ENCODE peak calls at places on chromosomes 11 and 22, in four cellular contexts. One of them, this sample, is unnamed. For H3K4me1 and H3K9me3, the result is how much of the 10 kb centered on the place peaks cover.

GRCh38 chr22:24410110-24410856 is 17.1 kb upstream of the ADORA2A start:
- DNase-seq in suprapubic skin: no peak
- DNase-seq in upper lobe of right lung: no peak
- DNase-seq in heart right ventricle: no peak
- DNase-seq in this sample: no peak

GRCh38 chr11:18633256-18634139 is 644 bp downstream of the SPTY2D1 start:
- DNase-seq in suprapubic skin: no peak
- DNase-seq in upper lobe of right lung: no peak
- DNase-seq in heart right ventricle: no peak
- DNase-seq in this sample: no peak

GRCh38 chr22:18096823-18097222 is 13.8 kb upstream of the TUBA8 start:
- DNase-seq in suprapubic skin: no peak
- DNase-seq in upper lobe of right lung: no peak
- DNase-seq in heart right ventricle: no peak
- DNase-seq in this sample: no peak

GRCh38 chr22:46297151-46297819 is 615 bp downstream of the GTSE1 start:
- DNase-seq in suprapubic skin: no peak
- DNase-seq in upper lobe of right lung: no peak
- DNase-seq in heart right ventricle: no peak
- DNase-seq in this sample: peak

GRCh38 chr22:29795663-29796062 is 28.5 kb downstream of the UQCR10 start:
- DNase-seq in suprapubic skin: no peak
- DNase-seq in upper lobe of right lung: no peak
- DNase-seq in heart right ventricle: no peak
- DNase-seq in this sample: no peak

GRCh38 chr22:43085658-43086606 is 3.3 kb downstream of the TTLL1 start:
- DNase-seq in suprapubic skin: no peak
- DNase-seq in upper lobe of right lung: no peak
- DNase-seq in heart right ventricle: peak
- DNase-seq in this sample: no peak

GRCh38 chr11:71240865-71241691 is 11.3 kb downstream of the SHANK2 start:
- DNase-seq in suprapubic skin: peak
- DNase-seq in upper lobe of right lung: peak
- DNase-seq in heart right ventricle: no peak
- DNase-seq in this sample: peak

GRCh38 chr11:62556102-62556871 is 9.7 kb upstream of the AHNAK start:
- DNase-seq in suprapubic skin: peak
- DNase-seq in upper lobe of right lung: peak
- DNase-seq in heart right ventricle: peak
- DNase-seq in this sample: peak

GRCh38 chr22:46734830-46735453 is 3.1 kb downstream of the CERK start:
- DNase-seq in suprapubic skin: no peak
- DNase-seq in upper lobe of right lung: peak
- DNase-seq in heart right ventricle: no peak
- DNase-seq in this sample: peak

GRCh38 chr22:17810570-17811116 is 36.4 kb upstream of the BID start:
- DNase-seq in suprapubic skin: no peak
- DNase-seq in upper lobe of right lung: no peak
- DNase-seq in heart right ventricle: peak
- DNase-seq in this sample: no peak

GRCh38 chr22:27625769-27626674 is 175.5 kb downstream of the MN1 start:
- DNase-seq in suprapubic skin: no peak
- DNase-seq in upper lobe of right lung: no peak
- DNase-seq in heart right ventricle: no peak
- DNase-seq in this sample: no peak

GRCh38 chr11:13384837-13385417 is 78.1 kb downstream of the BTBD10 start:
- DNase-seq in suprapubic skin: no peak
- DNase-seq in upper lobe of right lung: no peak
- DNase-seq in heart right ventricle: no peak
- DNase-seq in this sample: no peak

GRCh38 chr11:120400564-120401364 is 64.6 kb downstream of the ARHGEF12 start:
- DNase-seq in suprapubic skin: no peak
- DNase-seq in upper lobe of right lung: no peak
- DNase-seq in heart right ventricle: no peak
- DNase-seq in this sample: no peak

GRCh38 chr11:126603486-126603885 is 248.0 kb downstream of the ST3GAL4 start:
- DNase-seq in suprapubic skin: no peak
- DNase-seq in upper lobe of right lung: no peak
- DNase-seq in heart right ventricle: no peak
- DNase-seq in this sample: no peak

GRCh38 chr11:118928870-118929495 is 3.3 kb upstream of the BCL9L start:
- DNase-seq in suprapubic skin: peak
- DNase-seq in upper lobe of right lung: peak
- DNase-seq in heart right ventricle: peak
- DNase-seq in this sample: no peak

GRCh38 chr11:63779044-63779443 is 10.5 kb upstream of the ZFTA start:
- DNase-seq in suprapubic skin: no peak
- DNase-seq in upper lobe of right lung: no peak
- DNase-seq in heart right ventricle: no peak
- DNase-seq in this sample: no peak

GRCh38 chr11:77661670-77662069 is 24.1 kb upstream of the CLNS1A start:
- DNase-seq in suprapubic skin: no peak
- DNase-seq in upper lobe of right lung: no peak
- DNase-seq in heart right ventricle: no peak
- DNase-seq in this sample: no peak

GRCh38 chr11:132072044-132072879 is 701.8 kb downstream of the NTM start:
- DNase-seq in suprapubic skin: no peak
- DNase-seq in upper lobe of right lung: no peak
- DNase-seq in heart right ventricle: no peak
- DNase-seq in this sample: no peak

GRCh38 chr11:86990520-86990919 is 35.3 kb upstream of the FZD4 start:
- DNase-seq in suprapubic skin: no peak
- DNase-seq in upper lobe of right lung: no peak
- DNase-seq in heart right ventricle: no peak
- DNase-seq in this sample: no peak

GRCh38 chr22:45376009-45376408 is 37.4 kb downstream of the SMC1B start:
- DNase-seq in suprapubic skin: no peak
- DNase-seq in upper lobe of right lung: no peak
- DNase-seq in heart right ventricle: no peak
- DNase-seq in this sample: no peak

GRCh38 chr11:122163420-122163819 is 47.4 kb upstream of the BLID start:
- DNase-seq in suprapubic skin: no peak
- DNase-seq in upper lobe of right lung: no peak
- DNase-seq in heart right ventricle: no peak
- DNase-seq in this sample: no peak

DNA sequence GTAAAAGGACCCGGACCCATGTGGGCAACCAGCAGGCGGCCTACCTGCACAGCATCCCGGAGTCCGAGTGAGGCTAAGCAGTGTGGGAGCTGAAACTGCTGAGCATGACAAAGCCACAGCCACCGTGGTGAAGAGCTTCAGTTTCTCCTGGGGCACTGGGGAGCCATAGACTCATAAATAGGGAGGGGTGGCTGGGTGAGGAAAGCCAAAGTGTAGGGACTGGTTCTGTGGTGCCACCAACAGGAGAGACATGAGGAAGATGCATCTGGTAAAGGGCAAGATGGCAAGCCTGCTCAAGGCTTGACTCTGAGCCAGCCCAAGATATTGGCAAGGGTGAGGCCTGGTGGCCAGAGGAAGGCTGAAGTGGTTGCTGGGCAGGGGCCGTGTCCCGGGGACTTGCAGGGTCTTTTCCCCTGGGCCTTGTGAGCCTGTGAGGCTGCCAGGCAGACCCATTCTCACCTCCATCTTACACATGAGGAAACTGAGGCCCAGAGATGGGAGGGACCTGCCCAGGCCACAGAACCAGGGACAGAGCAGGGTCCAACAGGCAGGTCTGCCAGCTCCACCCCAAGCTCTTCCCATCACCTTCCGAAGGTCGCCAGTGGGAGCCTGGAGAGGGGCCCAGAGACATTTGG is 30.4 kb downstream of the CYTH4 start:
- DNase-seq in suprapubic skin: no peak
- DNase-seq in upper lobe of right lung: peak
- DNase-seq in heart right ventricle: no peak
- DNase-seq in this sample: no peak
- H3K4me1 ChIP-seq in suprapubic skin: under half
- H3K4me1 ChIP-seq in upper lobe of right lung: under half
- H3K4me1 ChIP-seq in heart right ventricle: half or more
- H3K4me1 ChIP-seq in this sample: under half

GRCh38 chr22:41175546-41175945 is 29.6 kb upstream of the L3MBTL2 start:
- DNase-seq in suprapubic skin: no peak
- DNase-seq in upper lobe of right lung: no peak
- DNase-seq in heart right ventricle: no peak
- DNase-seq in this sample: no peak
- H3K9me3 ChIP-seq in suprapubic skin: under half
- H3K9me3 ChIP-seq in upper lobe of right lung: under half
- H3K9me3 ChIP-seq in heart right ventricle: under half
- H3K9me3 ChIP-seq in this sample: under half

GRCh38 chr22:36010913-36011312 is 17.7 kb downstream of the RBFOX2 start:
- DNase-seq in suprapubic skin: no peak
- DNase-seq in upper lobe of right lung: no peak
- DNase-seq in heart right ventricle: no peak
- DNase-seq in this sample: no peak

GRCh38 chr22:36008131-36008530 is 20.5 kb downstream of the RBFOX2 start:
- DNase-seq in suprapubic skin: no peak
- DNase-seq in upper lobe of right lung: no peak
- DNase-seq in heart right ventricle: no peak
- DNase-seq in this sample: no peak

GRCh38 chr22:36010090-36010489 is 18.5 kb downstream of the RBFOX2 start:
- DNase-seq in suprapubic skin: no peak
- DNase-seq in upper lobe of right lung: no peak
- DNase-seq in heart right ventricle: no peak
- DNase-seq in this sample: peak

GRCh38 chr22:36008565-36008964 is 20.1 kb downstream of the RBFOX2 start:
- DNase-seq in suprapubic skin: no peak
- DNase-seq in upper lobe of right lung: no peak
- DNase-seq in heart right ventricle: no peak
- DNase-seq in this sample: no peak

DNA sequence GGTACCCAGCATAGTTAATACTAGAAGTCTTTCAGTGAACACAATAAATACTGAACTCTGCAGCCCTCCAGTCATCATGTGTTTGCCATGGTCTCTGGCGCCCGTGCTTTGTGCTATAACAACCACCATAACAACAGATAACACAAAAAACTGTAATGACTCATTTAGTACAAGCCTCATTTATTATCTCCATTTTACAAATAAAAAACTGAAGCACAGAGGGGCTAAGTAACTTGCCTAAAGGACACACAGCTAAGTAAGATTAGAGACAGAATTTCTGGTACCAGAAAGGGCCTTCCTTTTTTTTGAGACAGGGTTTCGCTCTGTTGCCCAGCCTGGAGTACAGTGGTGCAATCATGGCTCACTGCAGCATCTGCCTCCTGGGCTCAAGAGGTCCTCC is 19.5 kb downstream of the RBFOX2 start:
- DNase-seq in suprapubic skin: no peak
- DNase-seq in upper lobe of right lung: no peak
- DNase-seq in heart right ventricle: no peak
- DNase-seq in this sample: no peak
- H3K4me1 ChIP-seq in suprapubic skin: under half
- H3K4me1 ChIP-seq in upper lobe of right lung: under half
- H3K4me1 ChIP-seq in heart right ventricle: under half
- H3K4me1 ChIP-seq in this sample: under half

GRCh38 chr11:92227954-92228935 is 3.6 kb downstream of the FAT3 start:
- DNase-seq in suprapubic skin: no peak
- DNase-seq in upper lobe of right lung: no peak
- DNase-seq in heart right ventricle: no peak
- DNase-seq in this sample: no peak
- H3K9me3 ChIP-seq in suprapubic skin: under half
- H3K9me3 ChIP-seq in upper lobe of right lung: under half
- H3K9me3 ChIP-seq in heart right ventricle: under half
- H3K9me3 ChIP-seq in this sample: under half

GRCh38 chr22:19991395-19991644 is 25.3 kb downstream of the ARVCF start:
- DNase-seq in suprapubic skin: no peak
- DNase-seq in upper lobe of right lung: no peak
- DNase-seq in heart right ventricle: no peak
- DNase-seq in this sample: no peak

GRCh38 chr22:19988965-19989724 is 27.5 kb downstream of the ARVCF start:
- DNase-seq in suprapubic skin: no peak
- DNase-seq in upper lobe of right lung: no peak
- DNase-seq in heart right ventricle: peak
- DNase-seq in this sample: no peak

GRCh38 chr22:19989725-19990067 is 26.9 kb downstream of the ARVCF start:
- DNase-seq in suprapubic skin: no peak
- DNase-seq in upper lobe of right lung: no peak
- DNase-seq in heart right ventricle: peak
- DNase-seq in this sample: no peak

GRCh38 chr22:19990609-19991394 is 25.8 kb downstream of the ARVCF start:
- DNase-seq in suprapubic skin: no peak
- DNase-seq in upper lobe of right lung: no peak
- DNase-seq in heart right ventricle: peak
- DNase-seq in this sample: no peak

DNA sequence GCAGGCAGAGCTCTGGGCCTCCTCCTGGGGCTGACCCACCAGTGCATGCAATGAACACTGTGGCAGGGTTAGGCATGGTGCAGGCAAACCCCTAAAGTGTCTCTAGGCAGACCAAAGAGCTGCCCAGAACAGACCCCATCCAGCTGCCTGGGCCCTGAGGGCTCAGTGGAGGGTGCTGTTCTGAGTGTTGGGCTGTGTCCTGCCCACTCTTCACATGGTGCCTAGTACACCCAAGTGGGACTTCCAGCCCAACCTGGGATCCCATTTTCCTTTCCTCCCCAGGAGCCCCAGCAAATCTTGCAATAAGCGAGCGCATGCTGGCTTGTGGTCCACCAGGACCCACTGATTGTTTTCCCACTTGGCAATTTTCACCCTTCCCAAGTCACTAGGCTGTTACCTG is 26.4 kb downstream of the ARVCF start:
- DNase-seq in suprapubic skin: no peak
- DNase-seq in upper lobe of right lung: no peak
- DNase-seq in heart right ventricle: peak
- DNase-seq in this sample: no peak
- H3K4me1 ChIP-seq in suprapubic skin: under half
- H3K4me1 ChIP-seq in upper lobe of right lung: under half
- H3K4me1 ChIP-seq in heart right ventricle: under half
- H3K4me1 ChIP-seq in this sample: under half

GRCh38 chr11:35554491-35555237 is 29.2 kb upstream of the PAMR1 start:
- DNase-seq in suprapubic skin: no peak
- DNase-seq in upper lobe of right lung: no peak
- DNase-seq in heart right ventricle: no peak
- DNase-seq in this sample: no peak
- H3K9me3 ChIP-seq in suprapubic skin: under half
- H3K9me3 ChIP-seq in upper lobe of right lung: under half
- H3K9me3 ChIP-seq in heart right ventricle: under half
- H3K9me3 ChIP-seq in this sample: under half

GRCh38 chr11:17273668-17274321 is 2.7 kb upstream of the NUCB2 start:
- DNase-seq in suprapubic skin: peak
- DNase-seq in upper lobe of right lung: no peak
- DNase-seq in heart right ventricle: no peak
- DNase-seq in this sample: no peak

GRCh38 chr11:17272823-17273222 is 3.7 kb upstream of the NUCB2 start:
- DNase-seq in suprapubic skin: no peak
- DNase-seq in upper lobe of right lung: no peak
- DNase-seq in heart right ventricle: no peak
- DNase-seq in this sample: no peak

GRCh38 chr11:17275376-17276235 is 933 bp upstream of the NUCB2 start:
- DNase-seq in suprapubic skin: no peak
- DNase-seq in upper lobe of right lung: no peak
- DNase-seq in heart right ventricle: no peak
- DNase-seq in this sample: no peak

GRCh38 chr11:17277024-17277584 is 565 bp downstream of the NUCB2 start:
- DNase-seq in suprapubic skin: no peak
- DNase-seq in upper lobe of right lung: no peak
- DNase-seq in heart right ventricle: no peak
- DNase-seq in this sample: no peak

GRCh38 chr11:17276236-17277023 is at the start of gene NUCB2:
- DNase-seq in suprapubic skin: peak
- DNase-seq in upper lobe of right lung: peak
- DNase-seq in heart right ventricle: peak
- DNase-seq in this sample: peak
- H3K4me1 ChIP-seq in suprapubic skin: under half
- H3K4me1 ChIP-seq in upper lobe of right lung: under half
- H3K4me1 ChIP-seq in heart right ventricle: under half
- H3K4me1 ChIP-seq in this sample: under half